ENCODE peak calls at places on chromosomes 3 and 15, in four cellular contexts. One of them, this sample, is unnamed.

GRCh38 chr3:3302964-3303363 is 123.5 kb upstream of the CRBN start:
- DNase-seq in tibial nerve: no peak
- DNase-seq in ovary: no peak
- DNase-seq in spleen: no peak
- DNase-seq in this sample: no peak

GRCh38 chr3:70973558-70973957 is 610.0 kb downstream of the FOXP1 start:
- DNase-seq in tibial nerve: no peak
- DNase-seq in spleen: no peak
- DNase-seq in ovary: no peak
- DNase-seq in this sample: no peak

GRCh38 chr15:75648156-75649000 is 666 bp downstream of the SNX33 start:
- DNase-seq in ovary: peak
- DNase-seq in tibial nerve: no peak
- DNase-seq in spleen: no peak
- DNase-seq in this sample: peak

GRCh38 chr3:128845119-128845518 is 34.3 kb upstream of the ACAD9 start:
- DNase-seq in ovary: no peak
- DNase-seq in tibial nerve: no peak
- DNase-seq in spleen: no peak
- DNase-seq in this sample: no peak

GRCh38 chr3:184771158-184771730 is 40.7 kb upstream of the VPS8 start:
- DNase-seq in spleen: peak
- DNase-seq in tibial nerve: no peak
- DNase-seq in ovary: no peak
- DNase-seq in this sample: no peak

GRCh38 chr3:146636881-146637280 is 31.7 kb upstream of the PLSCR5 start:
- DNase-seq in ovary: no peak
- DNase-seq in tibial nerve: no peak
- DNase-seq in spleen: no peak
- DNase-seq in this sample: no peak

GRCh38 chr3:186882881-186883685 is 40.6 kb downstream of the ADIPOQ start:
- DNase-seq in ovary: no peak
- DNase-seq in spleen: no peak
- DNase-seq in tibial nerve: no peak
- DNase-seq in this sample: no peak

GRCh38 chr3:150035910-150036661 is 65.4 kb upstream of the PFN2 start:
- DNase-seq in ovary: no peak
- DNase-seq in tibial nerve: no peak
- DNase-seq in spleen: no peak
- DNase-seq in this sample: no peak

GRCh38 chr3:52887166-52887565 is 10.2 kb downstream of the STIMATE start:
- DNase-seq in spleen: no peak
- DNase-seq in ovary: no peak
- DNase-seq in tibial nerve: no peak
- DNase-seq in this sample: no peak

GRCh38 chr3:141996437-141996836 is 120.0 kb downstream of the ATP1B3 start:
- DNase-seq in ovary: no peak
- DNase-seq in spleen: no peak
- DNase-seq in tibial nerve: no peak
- DNase-seq in this sample: no peak

GRCh38 chr3:52361011-52361410 is 44.9 kb downstream of the DNAH1 start:
- DNase-seq in ovary: no peak
- DNase-seq in spleen: no peak
- DNase-seq in tibial nerve: no peak
- DNase-seq in this sample: no peak

GRCh38 chr15:83659011-83659811 is 5.3 kb downstream of the ADAMTSL3 start:
- DNase-seq in ovary: no peak
- DNase-seq in spleen: no peak
- DNase-seq in tibial nerve: peak
- DNase-seq in this sample: no peak

GRCh38 chr3:113035387-113035982 is 44.7 kb downstream of the GTPBP8 start:
- DNase-seq in ovary: no peak
- DNase-seq in tibial nerve: peak
- DNase-seq in spleen: no peak
- DNase-seq in this sample: peak

GRCh38 chr15:87227846-87228245 is 1028.7 kb downstream of the NTRK3 start:
- DNase-seq in tibial nerve: no peak
- DNase-seq in spleen: no peak
- DNase-seq in ovary: no peak
- DNase-seq in this sample: no peak

GRCh38 chr3:46864051-46864881 is 1.0 kb upstream of the MYL3 start:
- DNase-seq in spleen: peak
- DNase-seq in tibial nerve: no peak
- DNase-seq in ovary: no peak
- DNase-seq in this sample: no peak

GRCh38 chr3:184907941-184908649 is 96.1 kb downstream of the VPS8 start:
- DNase-seq in spleen: no peak
- DNase-seq in tibial nerve: no peak
- DNase-seq in ovary: no peak
- DNase-seq in this sample: no peak

GRCh38 chr3:141240290-141241247 is 8.9 kb downstream of the PXYLP1 start:
- DNase-seq in spleen: no peak
- DNase-seq in tibial nerve: no peak
- DNase-seq in ovary: no peak
- DNase-seq in this sample: no peak

GRCh38 chr15:71136159-71137137 is 21.2 kb downstream of the THSD4 start:
- DNase-seq in ovary: no peak
- DNase-seq in spleen: no peak
- DNase-seq in tibial nerve: no peak
- DNase-seq in this sample: no peak

GRCh38 chr15:35437157-35437556 is 108.8 kb downstream of the DPH6 start:
- DNase-seq in tibial nerve: no peak
- DNase-seq in spleen: no peak
- DNase-seq in ovary: no peak
- DNase-seq in this sample: no peak

DNA sequence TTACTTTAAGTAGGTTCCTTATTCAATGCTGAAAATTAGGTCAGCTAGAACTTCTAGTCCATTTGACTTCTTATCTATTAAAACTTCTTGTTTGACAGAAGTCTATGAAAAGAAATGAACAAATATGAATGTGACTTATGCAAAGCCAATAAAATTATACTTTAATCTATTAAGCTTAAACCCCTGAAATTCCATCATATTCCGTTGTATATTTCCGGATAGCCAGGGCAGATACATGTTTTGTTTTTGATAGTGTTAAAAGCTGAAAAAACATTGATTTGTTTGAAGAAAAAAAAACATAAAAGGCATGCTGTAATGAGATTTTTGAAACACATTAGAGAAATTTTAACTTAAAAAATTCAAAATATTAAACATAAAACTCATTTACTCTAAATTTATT is 667.2 kb upstream of the NAALADL2 start:
- DNase-seq in spleen: no peak
- DNase-seq in ovary: no peak
- DNase-seq in tibial nerve: no peak
- DNase-seq in this sample: no peak
- TF ChIP-seq CTCF in spleen: no peak
- TF ChIP-seq CTCF in ovary: no peak
- TF ChIP-seq CTCF in tibial nerve: no peak
- TF ChIP-seq CTCF in this sample: no peak

GRCh38 chr15:68817304-68818087 is 3.2 kb downstream of the ANP32A start:
- DNase-seq in tibial nerve: peak
- DNase-seq in spleen: peak
- DNase-seq in ovary: peak
- DNase-seq in this sample: peak
- TF ChIP-seq POLR2A in tibial nerve: peak
- TF ChIP-seq POLR2A in spleen: peak
- TF ChIP-seq POLR2A in ovary: no peak
- TF ChIP-seq POLR2A in this sample: peak

DNA sequence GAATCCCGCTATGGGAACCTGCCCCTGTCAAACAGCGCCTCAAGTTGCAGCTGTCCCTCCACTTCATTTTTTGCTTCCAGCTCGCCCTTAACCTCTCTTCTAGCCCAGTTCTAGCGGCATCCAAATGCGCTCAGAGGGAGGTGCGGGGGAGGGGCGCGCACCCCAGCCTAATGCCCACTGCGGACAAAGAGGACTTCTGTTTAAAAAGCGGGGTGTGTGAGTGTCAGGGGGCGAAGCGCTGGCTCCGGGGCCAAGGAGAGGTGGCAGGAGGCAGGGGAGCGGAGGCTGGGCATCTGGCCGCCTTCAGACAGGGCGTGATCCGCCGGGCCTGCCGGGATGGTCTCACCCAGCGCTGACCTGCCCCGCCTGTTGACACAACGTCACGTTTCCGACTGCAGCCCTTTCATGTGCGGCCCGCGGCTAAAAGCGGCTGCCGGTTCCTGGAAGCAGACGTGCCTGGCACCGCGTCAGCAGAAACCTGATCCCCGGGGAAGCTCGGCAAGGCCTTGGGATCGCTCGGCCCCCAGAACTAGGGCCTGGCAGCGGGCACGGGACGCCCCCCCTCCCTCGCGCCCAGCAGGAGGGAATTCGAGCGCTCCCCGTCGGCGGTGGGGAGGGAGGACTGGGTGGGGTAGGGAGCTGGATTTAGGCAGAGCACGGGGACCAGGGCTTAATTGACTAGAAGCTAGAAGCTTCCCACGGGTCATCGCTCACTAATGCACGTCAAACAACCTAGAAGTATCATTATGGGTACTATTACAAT is 7.6 kb downstream of the BHLHE40 start:
- DNase-seq in spleen: peak
- DNase-seq in tibial nerve: peak
- DNase-seq in ovary: peak
- DNase-seq in this sample: peak
- TF ChIP-seq CTCF in spleen: peak
- TF ChIP-seq CTCF in tibial nerve: no peak
- TF ChIP-seq CTCF in ovary: no peak
- TF ChIP-seq CTCF in this sample: no peak

DNA sequence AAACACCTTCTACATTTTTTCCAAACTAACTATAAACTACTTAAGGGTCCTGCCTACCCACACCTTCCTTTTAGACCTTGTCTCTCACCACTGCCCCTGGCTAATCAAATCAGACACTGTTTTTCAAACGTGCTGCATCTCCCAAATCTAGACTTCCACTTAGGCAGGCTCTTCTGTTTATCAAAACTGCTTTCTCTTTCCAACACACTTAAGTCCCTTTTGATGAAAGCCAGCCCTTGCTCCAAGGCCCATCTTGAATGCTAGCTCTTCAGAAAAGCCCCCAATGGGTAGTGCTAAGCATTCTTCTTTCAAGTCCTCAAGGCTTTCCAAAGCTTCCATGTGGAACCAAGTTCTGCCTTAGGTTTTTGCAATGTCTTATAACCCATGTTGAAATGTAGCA is 888.3 kb downstream of the TUSC7 start:
- DNase-seq in ovary: no peak
- DNase-seq in spleen: no peak
- DNase-seq in tibial nerve: no peak
- DNase-seq in this sample: no peak
- TF ChIP-seq POLR2A in ovary: no peak
- TF ChIP-seq POLR2A in spleen: no peak
- TF ChIP-seq POLR2A in tibial nerve: no peak
- TF ChIP-seq POLR2A in this sample: no peak